ENCODE peak calls at places on chromosomes 3 and 15, in five cellular contexts. T, H, W, Y and P are unnamed samples.

GRCh38 chr3:51799879-51800757 is 21.1 kb upstream of the IQCF6 start:
- DNase-seq in T (peak), H (peak), W (peak), Y (no peak), P (no peak)

GRCh38 chr3:141276398-141276797 is 44.8 kb downstream of the PXYLP1 start:
- DNase-seq in T (no peak), H (no peak), W (no peak), Y (no peak), P (no peak)

GRCh38 chr15:73985101-73985873 is 6.8 kb downstream of the STOML1 start:
- DNase-seq in T (peak), H (peak), W (no peak), Y (no peak), P (no peak)

GRCh38 chr3:157045238-157045860 is 114.6 kb downstream of the CCNL1 start:
- DNase-seq in T (no peak), H (no peak), W (peak), Y (no peak), P (no peak)

GRCh38 chr15:78615151-78615589 is 5.6 kb downstream of the CHRNA3 start:
- DNase-seq in T (no peak), H (no peak), W (no peak), Y (no peak), P (no peak)

GRCh38 chr3:24462737-24463136 is 31.9 kb downstream of the THRB start:
- DNase-seq in T (no peak), H (no peak), W (no peak), Y (no peak), P (no peak)

GRCh38 chr3:112546216-112546759 is 15.5 kb downstream of the ATG3 start:
- DNase-seq in T (no peak), H (no peak), W (no peak), Y (no peak), P (no peak)

GRCh38 chr3:43525941-43526607 is 95.7 kb downstream of the ANO10 start:
- DNase-seq in T (no peak), H (peak), W (no peak), Y (no peak), P (no peak)

GRCh38 chr3:133384331-133385027 is 15.4 kb upstream of the BFSP2 start:
- DNase-seq in T (peak), H (peak), W (peak), Y (peak), P (peak)

GRCh38 chr15:90557147-90557546 is 27.4 kb downstream of the CRTC3 start:
- DNase-seq in T (no peak), H (no peak), W (no peak), Y (no peak), P (no peak)

GRCh38 chr3:100269410-100270217 is 8.8 kb downstream of the TBC1D23 start:
- DNase-seq in T (peak), H (peak), W (no peak), Y (no peak), P (no peak)

GRCh38 chr15:57033715-57034439 is 115.4 kb downstream of the TCF12 start:
- DNase-seq in T (no peak), H (no peak), W (no peak), Y (no peak), P (no peak)

GRCh38 chr15:89670985-89671560 is 8.1 kb downstream of the PLIN1 start:
- DNase-seq in T (no peak), H (no peak), W (no peak), Y (no peak), P (no peak)

GRCh38 chr15:84981711-84982300 is at the start of gene PDE8A:
- DNase-seq in T (no peak), H (no peak), W (peak), Y (peak), P (peak)

GRCh38 chr3:59240856-59241255 is 191.0 kb upstream of the CFAP20DC start:
- DNase-seq in T (no peak), H (no peak), W (no peak), Y (no peak), P (no peak)

GRCh38 chr3:127204841-127205582 is 12.1 kb downstream of the PRR23E start:
- DNase-seq in T (no peak), H (no peak), W (no peak), Y (no peak), P (no peak)

GRCh38 chr3:9946112-9947024 is 5.8 kb downstream of the PRRT3 start:
- DNase-seq in T (peak), H (peak), W (peak), Y (peak), P (peak)

GRCh38 chr15:39925112-39925830 is 5.2 kb upstream of the GPR176 start:
- DNase-seq in T (no peak), H (peak), W (no peak), Y (no peak), P (no peak)

GRCh38 chr3:141860086-141860669 is 16.3 kb upstream of the ATP1B3 start:
- DNase-seq in T (no peak), H (no peak), W (no peak), Y (no peak), P (no peak)

GRCh38 chr3:177337548-177338331 is 140.5 kb upstream of the TBL1XR1 start:
- DNase-seq in T (no peak), H (peak), W (no peak), Y (no peak), P (no peak)

GRCh38 chr15:60830479-60830878 is 351.5 kb upstream of the ICE2 start:
- DNase-seq in T (no peak), H (peak), W (no peak), Y (no peak), P (no peak)

GRCh38 chr3:167102071-167102470 is 278.0 kb downstream of the ZBBX start:
- DNase-seq in T (no peak), H (no peak), W (no peak), Y (no peak), P (no peak)

GRCh38 chr15:51649659-51650521 is 27.3 kb upstream of the DMXL2 start:
- DNase-seq in T (peak), H (peak), W (peak), Y (no peak), P (no peak)

DNA sequence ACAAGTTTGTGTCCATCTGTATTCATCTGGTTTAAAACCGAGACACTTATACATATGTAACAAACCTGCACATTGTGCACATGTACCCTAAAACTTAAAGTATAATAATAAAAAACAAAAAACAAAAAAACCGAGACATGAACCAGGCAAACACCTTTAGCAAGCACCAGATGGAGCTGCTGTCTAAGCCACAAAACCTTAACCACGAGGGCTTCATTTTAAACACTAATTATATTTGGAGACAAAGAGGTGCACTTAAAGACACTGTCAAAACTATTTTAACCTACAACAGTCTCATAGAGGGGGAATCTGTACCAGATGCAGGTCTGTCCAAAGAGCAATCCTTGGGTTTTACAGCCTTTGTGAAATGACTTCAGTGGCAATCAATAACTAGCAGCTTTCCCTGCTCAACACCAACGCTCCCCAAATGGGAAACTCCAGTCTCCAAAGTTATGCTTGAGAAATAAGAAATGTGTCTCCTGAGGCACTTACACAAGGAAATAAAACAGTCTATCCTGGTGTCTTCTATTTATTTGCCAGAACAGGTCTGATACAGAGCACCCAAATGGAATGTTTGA is 115.7 kb upstream of the TSPAN3 start:
- DNase-seq in T (peak), H (peak), W (peak), Y (no peak), P (no peak)
- TF ChIP-seq CTCF in T (peak), H (peak), W (peak), Y (peak), P (no peak)

DNA sequence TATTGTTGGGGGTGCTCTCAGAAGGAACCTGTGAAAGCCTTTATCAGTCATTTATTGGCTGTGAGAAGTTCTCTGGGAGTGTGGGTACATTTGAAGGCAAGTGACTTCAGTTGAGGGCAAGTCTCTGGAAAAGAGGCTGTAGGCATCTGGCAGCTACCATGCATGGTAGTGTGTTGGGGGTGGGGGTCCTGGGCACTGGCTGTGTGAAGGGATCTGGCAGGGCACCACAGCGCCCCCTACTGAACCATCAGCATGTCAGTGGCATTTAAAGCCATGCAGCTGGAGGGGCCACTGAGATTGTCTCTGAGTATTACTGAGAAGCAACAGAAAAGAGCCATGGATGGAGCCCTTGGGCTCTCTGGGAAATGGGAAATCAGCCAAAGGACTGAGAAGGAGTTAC is 30.6 kb downstream of the CRTAP start:
- DNase-seq in T (no peak), H (no peak), W (no peak), Y (no peak), P (no peak)
- TF ChIP-seq CTCF in T (peak), H (peak), W (peak), Y (no peak), P (no peak)

DNA sequence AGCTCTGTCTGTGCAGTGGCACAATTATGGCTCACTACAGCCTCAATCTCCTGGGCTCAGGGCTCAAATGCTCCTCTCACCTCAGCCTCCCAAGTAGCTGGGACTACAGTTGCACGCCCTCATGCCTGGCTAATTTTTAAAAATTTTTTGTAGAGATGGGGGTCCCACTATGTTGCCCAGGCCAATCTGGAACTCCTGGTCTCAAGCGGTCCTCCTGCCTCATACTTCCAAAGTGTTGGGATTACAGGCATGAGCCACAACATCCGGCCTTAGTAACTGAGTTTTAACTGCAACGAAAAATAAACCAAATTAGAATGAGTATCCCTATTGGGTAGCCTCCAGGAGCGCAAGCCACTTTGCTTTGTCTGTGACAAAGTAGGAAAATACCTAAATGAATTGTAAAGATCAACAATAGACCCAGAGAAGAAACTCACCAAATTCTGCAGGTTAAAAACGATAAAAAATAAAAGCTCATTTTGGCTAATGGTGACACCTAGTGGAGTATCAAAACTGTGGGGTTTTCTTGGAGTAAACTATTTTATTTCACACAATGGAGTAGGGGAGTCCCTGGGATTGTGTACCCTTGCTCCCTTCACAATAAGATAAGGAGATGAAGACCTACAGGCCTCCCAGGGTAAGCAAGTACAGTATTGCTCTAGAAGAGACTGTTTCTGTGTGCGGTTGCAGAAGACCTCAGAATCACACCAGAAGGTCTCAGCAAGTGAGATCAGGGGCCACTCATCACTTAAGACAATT is 21.0 kb upstream of the CA12 start:
- DNase-seq in T (no peak), H (peak), W (peak), Y (no peak), P (no peak)
- TF ChIP-seq CTCF in T (peak), H (peak), W (peak), Y (peak), P (no peak)

DNA sequence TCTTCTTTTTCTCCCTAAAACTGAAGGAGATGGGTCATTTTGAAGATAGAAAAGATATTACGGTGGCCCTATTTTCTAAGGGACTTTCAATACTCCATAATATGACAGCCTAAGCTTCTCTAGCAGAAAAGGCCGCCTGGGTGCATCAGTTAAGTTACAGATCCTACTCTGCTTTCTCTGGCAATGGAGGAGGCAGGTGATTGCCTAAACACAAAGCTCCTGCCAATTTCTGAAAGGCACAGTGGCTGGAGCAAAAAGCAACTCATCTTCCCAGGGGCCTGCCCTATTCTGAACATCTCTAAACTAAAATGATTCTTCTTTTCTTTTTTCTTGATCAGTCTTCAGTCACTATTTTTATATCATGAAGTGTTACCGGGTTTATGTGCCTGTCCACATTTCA is 276.7 kb downstream of the CNTN4 start:
- DNase-seq in T (no peak), H (no peak), W (no peak), Y (no peak), P (no peak)
- TF ChIP-seq CTCF in T (no peak), H (no peak), W (no peak), Y (no peak), P (no peak)

GRCh38 chr3:128950223-128950938 is 43.5 kb downstream of the CFAP92 start:
- DNase-seq in T (no peak), H (peak), W (peak), Y (no peak), P (no peak)
- TF ChIP-seq CTCF in T (peak), H (peak), W (peak), Y (no peak), P (no peak)

GRCh38 chr3:193080821-193081220 is 160.2 kb upstream of the PLAAT1 start:
- DNase-seq in T (no peak), H (no peak), W (no peak), Y (no peak), P (no peak)

DNA sequence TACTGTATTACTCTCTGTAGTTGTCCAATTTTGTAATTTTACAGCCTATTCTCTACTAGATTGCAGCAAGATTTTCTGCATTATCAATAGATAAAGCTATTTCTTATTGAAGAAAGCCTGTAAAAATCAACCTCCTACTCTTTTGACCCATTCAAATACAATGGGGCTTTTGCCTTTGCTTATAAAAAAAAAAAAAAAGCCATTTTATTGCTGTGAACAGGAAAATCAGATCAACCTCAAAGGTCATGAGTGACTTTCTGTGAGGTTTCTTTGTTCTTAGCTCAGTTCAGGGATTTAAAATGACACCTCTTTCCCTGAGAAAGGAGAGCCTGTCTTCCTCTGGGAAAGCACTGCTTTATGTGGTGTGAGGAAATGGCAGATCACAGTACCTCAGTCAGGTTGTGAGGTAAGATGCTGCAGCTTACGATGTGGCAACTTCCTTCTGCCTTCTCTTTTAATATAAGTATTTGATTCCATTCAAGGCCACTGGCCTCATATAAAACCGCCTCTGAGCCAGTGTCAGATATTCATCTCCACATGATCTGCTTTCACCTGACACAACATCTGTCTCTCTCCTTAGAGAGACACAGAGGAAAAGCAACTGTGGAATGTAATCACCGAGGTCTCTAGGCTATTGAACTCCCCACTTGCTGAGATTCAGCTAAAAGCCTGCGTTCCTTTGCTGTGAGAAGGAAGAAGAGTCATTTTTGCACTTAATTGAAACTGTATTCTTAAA is 161.5 kb upstream of the MB21D2 start:
- DNase-seq in T (no peak), H (no peak), W (no peak), Y (no peak), P (no peak)
- TF ChIP-seq CTCF in T (no peak), H (no peak), W (no peak), Y (no peak), P (no peak)

DNA sequence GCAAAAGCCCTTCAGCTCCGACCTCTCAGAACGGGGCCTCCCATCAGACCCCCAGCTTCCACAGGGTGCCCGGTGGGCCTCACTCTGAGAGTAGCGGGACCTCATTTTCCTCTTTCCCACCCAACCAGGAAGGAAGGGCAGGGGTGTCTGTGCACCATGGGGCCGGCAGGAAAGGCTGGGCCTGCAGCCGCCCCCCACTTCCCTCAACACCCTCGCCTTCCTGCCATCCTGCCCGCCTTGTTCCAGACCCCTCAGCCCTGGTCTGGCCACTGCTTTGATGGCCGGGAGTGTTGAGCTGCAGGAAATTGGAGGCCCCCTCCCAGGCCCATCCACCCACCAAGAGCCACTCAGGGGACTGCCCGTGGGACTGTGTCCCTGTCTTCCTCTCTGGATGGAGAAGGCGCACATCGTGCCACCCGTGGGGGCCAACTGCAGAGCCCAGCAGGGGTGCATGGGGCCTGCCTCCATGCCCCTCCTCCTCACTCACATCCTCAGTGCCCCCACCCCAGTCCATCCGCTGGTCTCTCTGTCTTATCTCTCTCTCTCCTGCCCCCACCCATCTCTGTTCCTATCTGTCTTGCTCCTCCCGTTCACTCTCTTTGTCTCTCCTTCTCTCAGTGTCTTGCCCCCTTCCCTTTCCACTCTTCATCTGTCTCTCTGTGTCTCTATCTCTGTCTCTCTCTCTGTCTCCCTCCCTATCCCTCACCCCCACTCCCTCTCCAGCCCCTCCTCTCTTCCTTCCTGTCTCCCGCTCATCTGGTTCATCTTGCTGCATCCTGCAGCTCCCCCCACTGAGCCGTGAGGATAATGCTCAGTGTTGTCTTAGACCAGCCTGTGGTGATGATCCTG is 1.8 kb upstream of the PLXND1 start:
- DNase-seq in T (no peak), H (peak), W (no peak), Y (no peak), P (no peak)
- TF ChIP-seq CTCF in T (no peak), H (peak), W (peak), Y (no peak), P (no peak)

DNA sequence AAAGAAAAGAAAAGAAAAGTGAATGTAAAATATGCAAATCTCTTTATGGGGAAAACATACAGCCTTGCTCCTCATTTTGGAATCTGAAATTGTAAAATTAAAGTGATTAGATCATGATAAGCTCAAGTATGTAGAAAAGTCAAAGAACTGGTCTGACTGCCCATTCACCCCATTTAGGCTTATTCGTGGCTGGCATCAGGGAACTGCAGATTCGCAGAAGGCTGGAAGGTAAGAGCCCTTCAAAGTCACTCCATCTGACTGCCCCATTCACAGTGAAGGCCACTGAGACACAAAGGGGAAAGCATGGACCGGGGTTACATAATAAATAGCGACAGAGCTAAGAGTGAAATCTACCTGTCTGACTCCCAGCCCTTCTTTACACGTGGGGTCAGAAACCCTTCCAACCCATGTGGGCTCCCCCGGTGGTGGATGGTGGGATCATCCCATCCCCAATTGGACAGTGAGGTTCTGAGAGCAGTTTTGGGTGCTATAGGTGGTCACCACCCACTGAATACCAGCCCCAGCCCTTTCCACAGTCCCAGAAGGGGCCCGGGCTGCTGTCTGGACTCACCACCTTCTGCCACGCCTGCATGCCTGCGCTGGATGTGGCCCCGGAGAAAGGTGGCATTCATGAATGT is 18.1 kb downstream of the DZIP1L start:
- DNase-seq in T (no peak), H (no peak), W (no peak), Y (no peak), P (no peak)
- TF ChIP-seq CTCF in T (peak), H (peak), W (peak), Y (peak), P (no peak)